ENCODE peak calls at places on chromosomes 12 and 14, in ten cellular contexts. P is stomach; C is NCI-H146; W is KBM-7; B is NCI-H524 treated with DMSO at 0.1 percent for 48 hours; J is upper lobe of left lung; N is retina; O is spleen; H is HuH-7.5; Q is activated naive CD4-positive, alpha-beta T cell treated with anti-CD3 and anti-CD28 coated beads, Interleukin-2, amount 50 U/mL, for 72 hours. V is an unnamed sample.

GRCh38 chr14:51547260-51547659 is 104.5 kb upstream of the FRMD6 start:
- DNase-seq in H (no peak), O (no peak), W (no peak), Q (no peak), C (no peak), P (no peak), B (no peak), J (no peak), N (no peak), V (peak)

GRCh38 chr12:27627123-27627835 is 69.0 kb upstream of the REP15 start:
- DNase-seq in O (no peak), H (no peak), N (no peak), P (no peak), C (no peak), B (no peak), J (no peak), W (no peak), Q (no peak), V (no peak)

GRCh38 chr12:106417926-106418910 is 60.7 kb downstream of the POLR3B start:
- DNase-seq in W (no peak), C (no peak), O (no peak), N (no peak), Q (no peak), H (no peak), P (no peak), B (no peak), J (no peak), V (no peak)

GRCh38 chr12:117897379-117898161 is 71.2 kb downstream of the KSR2 start:
- DNase-seq in P (no peak), W (no peak), J (no peak), C (no peak), B (no peak), Q (no peak), N (no peak), O (no peak), H (no peak), V (no peak)

GRCh38 chr12:47938093-47938492 is 25.3 kb upstream of the TMEM106C start:
- DNase-seq in N (no peak), C (no peak), O (no peak), J (no peak), W (no peak), P (no peak), H (no peak), Q (no peak), B (no peak), V (no peak)

GRCh38 chr12:85829391-85829790 is 6.8 kb downstream of the RASSF9 start:
- DNase-seq in J (no peak), C (no peak), H (no peak), N (no peak), O (no peak), B (no peak), Q (no peak), W (no peak), P (no peak), V (no peak)

GRCh38 chr12:94073441-94074051 is 74.8 kb upstream of the PLXNC1 start:
- DNase-seq in Q (no peak), B (peak), N (peak), W (no peak), J (peak), C (no peak), O (no peak), H (no peak), P (no peak), V (peak)

GRCh38 chr14:90613446-90613845 is 202.8 kb downstream of the TTC7B start:
- DNase-seq in O (no peak), N (no peak), J (no peak), P (no peak), Q (no peak), C (no peak), B (no peak), H (no peak), W (no peak), V (no peak)

GRCh38 chr14:68771631-68772030 is 21.2 kb downstream of the ZFP36L1 start:
- DNase-seq in H (no peak), O (no peak), P (no peak), N (no peak), B (no peak), C (no peak), W (peak), Q (peak), J (peak), V (no peak)

GRCh38 chr12:97404549-97404948 is 58.1 kb upstream of the RMST start:
- DNase-seq in P (peak), J (peak), W (peak), H (peak), B (no peak), Q (peak), O (no peak), C (peak), N (peak), V (no peak)

GRCh38 chr14:36091096-36091495 is 85.4 kb downstream of the PTCSC3 start:
- DNase-seq in C (peak), J (peak), H (peak), W (no peak), P (peak), Q (no peak), O (no peak), N (no peak), B (no peak), V (peak)

GRCh38 chr12:124566181-124567034 is 1.0 kb downstream of the NCOR2 start:
- DNase-seq in O (peak), N (peak), J (peak), H (peak), C (peak), W (peak), Q (peak), P (peak), B (no peak), V (no peak)

GRCh38 chr12:94202245-94203180 is 54.1 kb downstream of the PLXNC1 start:
- DNase-seq in B (no peak), O (no peak), Q (no peak), P (no peak), J (no peak), H (no peak), W (no peak), N (no peak), C (no peak), V (no peak)

GRCh38 chr14:97057238-97057637 is 260.1 kb downstream of the VRK1 start:
- DNase-seq in B (no peak), C (no peak), J (no peak), O (no peak), N (no peak), W (no peak), Q (no peak), P (no peak), H (no peak), V (no peak)

GRCh38 chr12:47080725-47081502 is 1.2 kb upstream of the AMIGO2 start:
- DNase-seq in J (peak), B (peak), P (peak), C (no peak), Q (peak), N (no peak), O (peak), W (peak), H (peak), V (no peak)

GRCh38 chr12:126891789-126892188 is 1375.2 kb upstream of the TMEM132C start:
- DNase-seq in N (no peak), W (no peak), P (no peak), C (no peak), H (no peak), J (no peak), B (no peak), O (no peak), Q (no peak), V (no peak)

GRCh38 chr12:77940011-77940423 is 109.3 kb downstream of the NAV3 start:
- DNase-seq in B (no peak), N (no peak), Q (no peak), H (no peak), C (no peak), O (no peak), P (no peak), W (no peak), J (no peak), V (no peak)

GRCh38 chr12:113515082-113515856 is 43.6 kb upstream of the LHX5 start:
- DNase-seq in N (peak), J (no peak), Q (no peak), B (no peak), H (no peak), P (no peak), W (no peak), O (no peak), C (no peak), V (no peak)

GRCh38 chr12:124568431-124569374 is 1.3 kb upstream of the NCOR2 start:
- DNase-seq in O (no peak), B (peak), J (peak), Q (no peak), C (peak), N (peak), W (peak), H (no peak), P (peak), V (peak)

GRCh38 chr12:105907982-105908381 is 230.8 kb downstream of the NUAK1 start:
- DNase-seq in P (no peak), B (peak), O (no peak), H (no peak), C (no peak), Q (no peak), W (no peak), N (no peak), J (no peak), V (no peak)

GRCh38 chr14:69069020-69069421 is 83.9 kb downstream of the DCAF5 start:
- DNase-seq in W (no peak), P (no peak), C (no peak), N (no peak), B (no peak), J (no peak), Q (no peak), H (no peak), O (no peak), V (no peak)

GRCh38 chr14:104266643-104267575 is 128.5 kb downstream of the KIF26A start:
- DNase-seq in O (no peak), H (no peak), Q (no peak), P (peak), W (no peak), J (peak), C (no peak), B (no peak), N (no peak), V (no peak)

GRCh38 chr14:100850841-100851585 is 25.1 kb downstream of the MEG3 start:
- DNase-seq in J (peak), C (peak), B (no peak), H (peak), Q (peak), N (no peak), P (peak), W (peak), O (peak), V (no peak)

GRCh38 chr12:267581-268482 is 5.2 kb upstream of the SLC6A13 start:
- DNase-seq in C (no peak), J (no peak), B (no peak), O (no peak), H (no peak), W (no peak), N (peak), Q (no peak), P (no peak), V (no peak)

GRCh38 chr14:70023871-70024270 is 144.7 kb downstream of the SMOC1 start:
- DNase-seq in W (no peak), O (no peak), J (no peak), N (no peak), H (no peak), B (no peak), P (no peak), C (no peak), Q (no peak), V (no peak)

GRCh38 chr14:104753528-104754212 is 723 bp downstream of the SIVA1 start:
- DNase-seq in P (no peak), N (no peak), W (peak), Q (peak), H (no peak), O (no peak), B (no peak), C (peak), J (no peak), V (no peak)

GRCh38 chr14:99982449-99983250 is 82.6 kb upstream of the EVL start:
- DNase-seq in P (peak), J (peak), N (peak), W (peak), C (peak), H (peak), O (no peak), Q (peak), B (no peak), V (peak)

GRCh38 chr14:76666746-76667145 is 94.5 kb upstream of the VASH1 start:
- DNase-seq in J (no peak), P (no peak), N (no peak), W (no peak), C (no peak), B (peak), Q (no peak), O (no peak), H (no peak), V (no peak)

GRCh38 chr12:109741970-109742372 is 28.3 kb downstream of the FAM222A start:
- DNase-seq in Q (no peak), C (no peak), O (peak), B (no peak), N (no peak), P (peak), W (no peak), J (peak), H (peak), V (no peak)

GRCh38 chr14:61516957-61517356 is 178.4 kb upstream of the HIF1A start:
- DNase-seq in B (no peak), Q (no peak), W (no peak), O (no peak), P (no peak), N (no peak), J (no peak), H (no peak), C (no peak), V (no peak)

GRCh38 chr14:91931478-91932088 is 15.9 kb downstream of the FBLN5 start:
- DNase-seq in O (no peak), J (no peak), N (no peak), C (no peak), P (no peak), H (no peak), B (no peak), W (no peak), Q (no peak), V (no peak)

GRCh38 chr12:130013771-130014484 is 110.1 kb upstream of the TMEM132D start:
- DNase-seq in Q (peak), B (no peak), W (peak), P (peak), O (no peak), J (no peak), N (peak), C (peak), H (peak), V (no peak)

GRCh38 chr14:20559461-20559904 is 1.4 kb downstream of the RNASE9 start:
- DNase-seq in C (no peak), O (no peak), N (no peak), P (no peak), W (no peak), Q (no peak), B (no peak), J (no peak), H (no peak), V (no peak)

GRCh38 chr12:86744547-86745212 is 488.5 kb upstream of the MGAT4C start:
- DNase-seq in N (no peak), B (no peak), J (no peak), W (no peak), C (no peak), Q (no peak), O (no peak), P (no peak), H (no peak), V (no peak)

GRCh38 chr14:104066279-104066678 is 19.2 kb upstream of the ASPG start:
- DNase-seq in P (no peak), B (no peak), J (no peak), C (no peak), N (no peak), O (no peak), W (no peak), Q (no peak), H (no peak), V (no peak)

GRCh38 chr14:100769035-100769939 is 42.6 kb downstream of the DLK1 start:
- DNase-seq in O (peak), Q (no peak), J (peak), B (no peak), H (no peak), W (no peak), C (no peak), N (peak), P (no peak), V (no peak)

GRCh38 chr12:19614601-19615442 is 175.5 kb downstream of the AEBP2 start:
- DNase-seq in O (no peak), H (no peak), W (no peak), P (no peak), N (no peak), B (peak), C (no peak), Q (no peak), J (no peak), V (peak)

GRCh38 chr12:56257491-56258067 is 605 bp downstream of the ANKRD52 start:
- DNase-seq in H (peak), C (peak), Q (no peak), O (no peak), B (no peak), N (peak), W (peak), J (peak), P (no peak), V (no peak)

GRCh38 chr12:57536597-57536942 is 10.4 kb downstream of the DCTN2 start:
- DNase-seq in Q (no peak), P (no peak), C (no peak), H (no peak), B (no peak), N (no peak), O (no peak), J (no peak), W (no peak), V (no peak)

V was measured in DMS 273 treated with DMSO at 0.1 percent for 48 hours.